ENCODE peak calls at places on chromosomes 5 and 9, in seven cellular contexts. One of them, this sample, is unnamed.

GRCh38 chr5:15097552-15097951 is 226.0 kb upstream of the ANKH start:
- DNase-seq in NCI-H510A: no peak
- DNase-seq in hippocampal formation: no peak
- DNase-seq in nucleus accumbens: no peak
- DNase-seq in globus pallidus: no peak
- DNase-seq in ACHN: no peak
- DNase-seq in midbrain: no peak
- DNase-seq in this sample: no peak

GRCh38 chr5:56814963-56815656 is at the start of gene MAP3K1:
- DNase-seq in NCI-H510A: peak
- DNase-seq in hippocampal formation: peak
- DNase-seq in nucleus accumbens: peak
- DNase-seq in globus pallidus: peak
- DNase-seq in ACHN: peak
- DNase-seq in midbrain: peak
- DNase-seq in this sample: peak

GRCh38 chr5:14659821-14660607 is 4.5 kb upstream of the OTULIN start:
- DNase-seq in NCI-H510A: no peak
- DNase-seq in hippocampal formation: no peak
- DNase-seq in nucleus accumbens: no peak
- DNase-seq in globus pallidus: no peak
- DNase-seq in ACHN: no peak
- DNase-seq in midbrain: no peak
- DNase-seq in this sample: no peak

GRCh38 chr9:92589918-92590317 is 54.1 kb upstream of the ECM2 start:
- DNase-seq in NCI-H510A: no peak
- DNase-seq in hippocampal formation: no peak
- DNase-seq in nucleus accumbens: no peak
- DNase-seq in globus pallidus: no peak
- DNase-seq in ACHN: no peak
- DNase-seq in midbrain: no peak
- DNase-seq in this sample: no peak

GRCh38 chr9:4689013-4689412 is 9.6 kb downstream of the CDC37L1 start:
- DNase-seq in NCI-H510A: no peak
- DNase-seq in hippocampal formation: no peak
- DNase-seq in nucleus accumbens: no peak
- DNase-seq in globus pallidus: no peak
- DNase-seq in ACHN: no peak
- DNase-seq in midbrain: no peak
- DNase-seq in this sample: no peak

GRCh38 chr5:108634951-108635288 is 112.8 kb upstream of the FER start:
- DNase-seq in NCI-H510A: no peak
- DNase-seq in hippocampal formation: peak
- DNase-seq in nucleus accumbens: no peak
- DNase-seq in globus pallidus: no peak
- DNase-seq in ACHN: no peak
- DNase-seq in midbrain: no peak
- DNase-seq in this sample: no peak

GRCh38 chr5:145847499-145848497 is 12.7 kb upstream of the PRELID2 start:
- DNase-seq in NCI-H510A: no peak
- DNase-seq in hippocampal formation: no peak
- DNase-seq in nucleus accumbens: no peak
- DNase-seq in globus pallidus: no peak
- DNase-seq in ACHN: peak
- DNase-seq in midbrain: no peak
- DNase-seq in this sample: no peak

GRCh38 chr5:176359658-176360057 is 1.9 kb downstream of the KIAA1191 start:
- DNase-seq in NCI-H510A: no peak
- DNase-seq in hippocampal formation: no peak
- DNase-seq in nucleus accumbens: no peak
- DNase-seq in globus pallidus: no peak
- DNase-seq in ACHN: no peak
- DNase-seq in midbrain: no peak
- DNase-seq in this sample: no peak

GRCh38 chr5:131379723-131380122 is 115.9 kb downstream of the CDC42SE2 start:
- DNase-seq in NCI-H510A: no peak
- DNase-seq in hippocampal formation: no peak
- DNase-seq in nucleus accumbens: no peak
- DNase-seq in globus pallidus: no peak
- DNase-seq in ACHN: peak
- DNase-seq in midbrain: no peak
- DNase-seq in this sample: no peak

GRCh38 chr5:89407053-89407452 is 524.1 kb upstream of the MEF2C start:
- DNase-seq in NCI-H510A: no peak
- DNase-seq in hippocampal formation: no peak
- DNase-seq in nucleus accumbens: no peak
- DNase-seq in globus pallidus: no peak
- DNase-seq in ACHN: no peak
- DNase-seq in midbrain: no peak
- DNase-seq in this sample: no peak

This sample was measured in 8988T.